ENCODE peak calls at places on chromosomes 2 and 18, in five cellular contexts. E is RWPE1, H is cardiac fibroblast, Z is PC-9, G is coronary artery. N is an unnamed sample.

GRCh38 chr18:62420151-62420512 is 95.0 kb downstream of the TNFRSF11A start:
- DNase-seq in E (no peak), H (peak; percentile 77), Z (no peak), G (no peak), N (no peak)

GRCh38 chr2:2050321-2050905 is 280.7 kb downstream of the MYT1L start:
- DNase-seq in E (no peak), H (no peak), Z (no peak), G (no peak), N (no peak)

GRCh38 chr2:236874866-236875481 is 210.7 kb upstream of the COPS8 start:
- DNase-seq in E (no peak), H (no peak), Z (peak; percentile 35), G (no peak), N (no peak)

GRCh38 chr2:239215136-239215925 is 185.5 kb downstream of the HDAC4 start:
- DNase-seq in E (no peak), H (no peak), Z (no peak), G (no peak), N (no peak)

GRCh38 chr2:206422493-206422892 is 20.8 kb upstream of the ADAM23 start:
- DNase-seq in E (no peak), H (no peak), Z (no peak), G (no peak), N (no peak)

GRCh38 chr2:69177063-69177771 is 164.2 kb downstream of the ANTXR1 start:
- DNase-seq in E (no peak), H (peak; percentile 96), Z (peak; percentile 38), G (peak; percentile 88), N (peak; percentile 73)

GRCh38 chr2:199811360-199811759 is 39.6 kb downstream of the FTCDNL1 start:
- DNase-seq in E (no peak), H (peak; percentile 24), Z (no peak), G (no peak), N (no peak)

GRCh38 chr2:232073031-232073430 is 111.5 kb downstream of the DIS3L2 start:
- DNase-seq in E (no peak), H (no peak), Z (no peak), G (no peak), N (no peak)

GRCh38 chr2:43345391-43345813 is 119.0 kb upstream of the ZFP36L2 start:
- DNase-seq in E (no peak), H (no peak), Z (no peak), G (no peak), N (no peak)

GRCh38 chr2:144154205-144154604 is 365.7 kb downstream of the ZEB2 start:
- DNase-seq in E (no peak), H (no peak), Z (no peak), G (no peak), N (no peak)

DNA sequence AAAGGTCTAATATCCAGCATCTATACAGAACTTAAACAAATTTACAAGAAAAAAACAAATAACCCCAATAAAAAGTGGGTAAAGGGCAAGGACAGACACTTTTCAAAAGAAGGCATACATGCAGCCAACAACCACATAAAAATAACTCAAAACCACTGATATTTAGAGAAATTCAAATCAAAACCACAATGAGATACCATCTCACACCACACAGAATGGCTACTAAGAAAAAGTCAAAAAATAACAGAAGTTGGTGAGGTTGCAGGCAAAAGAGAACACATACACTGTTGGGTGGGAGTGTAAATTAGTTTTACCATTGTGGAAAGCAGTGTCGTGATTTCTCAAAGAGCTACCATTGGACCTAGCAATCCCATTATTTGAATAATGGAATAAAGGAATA is 1973.9 kb upstream of the LRRTM1 start:
- DNase-seq in E (no peak), H (no peak), Z (no peak), G (no peak), N (no peak)
- TF ChIP-seq CTCF in E (no peak), H (no peak), Z (no peak), G (no peak), N (no peak)

GRCh38 chr18:41936471-41937134 is 18.4 kb upstream of the PIK3C3 start:
- DNase-seq in E (no peak), H (peak; percentile 13), Z (no peak), G (no peak), N (no peak)

GRCh38 chr18:41940506-41941215 is 14.4 kb upstream of the PIK3C3 start:
- DNase-seq in E (no peak), H (peak; percentile 94), Z (peak; percentile 31), G (no peak), N (peak; percentile 92)

GRCh38 chr18:41942254-41942653 is 12.8 kb upstream of the PIK3C3 start:
- DNase-seq in E (no peak), H (no peak), Z (no peak), G (no peak), N (no peak)

GRCh38 chr18:41939326-41939725 is 15.7 kb upstream of the PIK3C3 start:
- DNase-seq in E (no peak), H (peak; percentile 49), Z (no peak), G (no peak), N (no peak)

GRCh38 chr18:41938445-41938844 is 16.6 kb upstream of the PIK3C3 start:
- DNase-seq in E (no peak), H (peak; percentile 95), Z (no peak), G (no peak), N (peak; percentile 95)
- TF ChIP-seq CTCF in E (no peak), H (peak; percentile 45), Z (no peak), G (no peak), N (peak; percentile 66)

GRCh38 chr2:241843321-241844065 is 15.2 kb downstream of the PDCD1 start:
- DNase-seq in E (no peak), H (no peak), Z (no peak), G (peak; percentile 73), N (no peak)

GRCh38 chr2:241842067-241842415 is 16.7 kb downstream of the PDCD1 start:
- DNase-seq in E (no peak), H (no peak), Z (no peak), G (no peak), N (no peak)

GRCh38 chr2:241844831-241845578 is 13.7 kb downstream of the PDCD1 start:
- DNase-seq in E (no peak), H (no peak), Z (no peak), G (no peak), N (no peak)

GRCh38 chr2:241842620-241843211 is 16.0 kb downstream of the PDCD1 start:
- DNase-seq in E (no peak), H (no peak), Z (no peak), G (peak; percentile 79), N (no peak)

GRCh38 chr2:241844066-241844728 is 14.5 kb downstream of the PDCD1 start:
- DNase-seq in E (peak; percentile 51), H (peak; percentile 53), Z (peak; percentile 84), G (peak; percentile 82), N (peak; percentile 31)
- TF ChIP-seq CTCF in E (peak; percentile 38), H (no peak), Z (no peak), G (no peak), N (no peak)

DNA sequence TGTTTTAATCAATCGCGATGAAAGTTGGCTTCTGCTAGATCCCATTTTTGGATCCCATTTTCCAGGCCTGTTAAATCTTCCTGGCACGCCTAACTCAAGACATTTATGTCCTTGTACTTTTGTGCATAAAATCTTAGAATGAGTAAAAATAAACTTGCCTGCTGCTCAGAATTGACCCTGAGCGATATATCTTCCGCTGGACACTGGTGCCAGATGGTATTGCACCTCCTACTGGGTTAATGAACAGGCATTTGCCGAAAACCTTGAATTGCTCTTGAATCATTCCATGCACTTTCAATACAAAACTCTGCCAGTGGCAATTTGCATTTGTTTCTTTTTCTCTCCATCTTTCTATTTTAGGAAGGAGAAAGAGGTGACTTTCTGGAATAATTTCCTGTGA is 60.1 kb upstream of the MGAT5 start:
- DNase-seq in E (no peak), H (no peak), Z (no peak), G (no peak), N (no peak)
- TF ChIP-seq CTCF in E (no peak), H (peak; percentile 25), Z (no peak), G (no peak), N (peak; percentile 9)

GRCh38 chr2:152557273-152557879 is 159.9 kb downstream of the PRPF40A start:
- DNase-seq in E (no peak), H (no peak), Z (no peak), G (no peak), N (no peak)

GRCh38 chr2:152553518-152553917 is 163.7 kb downstream of the PRPF40A start:
- DNase-seq in E (no peak), H (no peak), Z (no peak), G (no peak), N (no peak)

GRCh38 chr2:152556506-152556905 is 160.8 kb downstream of the PRPF40A start:
- DNase-seq in E (no peak), H (no peak), Z (no peak), G (no peak), N (no peak)

GRCh38 chr2:152552868-152553267 is 164.4 kb downstream of the PRPF40A start:
- DNase-seq in E (no peak), H (no peak), Z (no peak), G (no peak), N (no peak)

DNA sequence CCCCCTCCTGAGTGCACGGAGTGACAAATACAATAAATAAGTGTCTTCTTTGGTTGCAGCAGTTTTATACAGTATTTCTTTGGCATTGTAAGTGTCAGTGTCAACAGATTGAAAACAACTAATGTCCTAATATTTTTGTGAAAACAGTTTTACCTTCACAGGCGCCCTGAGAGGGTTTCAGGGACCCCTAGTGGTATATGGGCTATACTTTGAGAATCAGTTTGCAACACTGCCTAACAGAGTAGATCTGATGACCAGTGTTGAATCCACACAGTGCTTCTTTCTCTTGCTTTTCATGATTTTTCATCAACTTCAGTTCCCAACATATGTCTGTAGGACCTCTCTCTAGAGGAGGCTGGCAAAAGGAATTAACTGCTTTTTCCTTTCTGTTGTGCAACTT is 162.2 kb downstream of the PRPF40A start:
- DNase-seq in E (no peak), H (peak; percentile 28), Z (no peak), G (no peak), N (no peak)
- TF ChIP-seq CTCF in E (no peak), H (peak; percentile 39), Z (peak; percentile 50), G (no peak), N (peak; percentile 63)

GRCh38 chr2:10080536-10081304 is 509 bp upstream of the CYS1 start:
- DNase-seq in E (no peak), H (no peak), Z (no peak), G (no peak), N (no peak)
- TF ChIP-seq CTCF in E (no peak), H (no peak), Z (no peak), G (no peak), N (no peak)

GRCh38 chr2:200901459-200902072 is 12.4 kb downstream of the NIF3L1 start:
- DNase-seq in E (peak; percentile 92), H (peak; percentile 95), Z (peak; percentile 68), G (no peak), N (peak; percentile 90)
- TF ChIP-seq CTCF in E (peak; percentile 86), H (peak; percentile 86), Z (peak; percentile 81), G (peak; percentile 44), N (peak; percentile 87)